ENCODE peak calls at places on chromosomes 16 and 17, in five cellular contexts. A, B, W, H and U are unnamed samples.

GRCh38 chr16:50093607-50094570 is 28.1 kb downstream of the HEATR3 start:
- DNase-seq in A (peak), B (peak), W (no peak), H (no peak), U (peak)

GRCh38 chr17:75998327-75998795 is 2.3 kb upstream of the CDK3 start:
- DNase-seq in A (no peak), B (no peak), W (no peak), H (no peak), U (no peak)

GRCh38 chr16:1772362-1772907 is at the start of gene EME2:
- DNase-seq in A (no peak), B (no peak), W (no peak), H (peak), U (no peak)

GRCh38 chr16:51374346-51374745 is 223.3 kb upstream of the SALL1 start:
- DNase-seq in A (peak), B (peak), W (no peak), H (no peak), U (no peak)

GRCh38 chr16:89351645-89352044 is 134.1 kb downstream of the ZNF778 start:
- DNase-seq in A (no peak), B (no peak), W (no peak), H (no peak), U (no peak)

GRCh38 chr16:17432902-17433576 is 37.7 kb downstream of the XYLT1 start:
- DNase-seq in A (no peak), B (no peak), W (no peak), H (no peak), U (no peak)

GRCh38 chr16:53429221-53429943 is 4.9 kb upstream of the RBL2 start:
- DNase-seq in A (peak), B (peak), W (no peak), H (no peak), U (no peak)

GRCh38 chr17:82171750-82172375 is 40.8 kb downstream of the CCDC57 start:
- DNase-seq in A (no peak), B (no peak), W (no peak), H (no peak), U (no peak)

GRCh38 chr17:40068129-40068581 is 5.4 kb downstream of the THRA start:
- DNase-seq in A (no peak), B (no peak), W (no peak), H (no peak), U (no peak)

GRCh38 chr16:10280262-10281170 is 98.3 kb upstream of the GRIN2A start:
- DNase-seq in A (no peak), B (no peak), W (no peak), H (no peak), U (no peak)

GRCh38 chr17:81591971-81592370 is 39.8 kb upstream of the FAAP100 start:
- DNase-seq in A (no peak), B (no peak), W (no peak), H (no peak), U (no peak)

GRCh38 chr17:58960068-58960467 is 146.6 kb downstream of the TRIM37 start:
- DNase-seq in A (peak), B (peak), W (no peak), H (no peak), U (no peak)

GRCh38 chr17:81722184-81723120 is 10.4 kb downstream of the SLC25A10 start:
- DNase-seq in A (no peak), B (no peak), W (no peak), H (no peak), U (no peak)

GRCh38 chr16:88769617-88770458 is 15.2 kb downstream of the PIEZO1 start:
- DNase-seq in A (no peak), B (peak), W (no peak), H (no peak), U (no peak)

GRCh38 chr17:62995377-62995885 is 29.4 kb downstream of the TANC2 start:
- DNase-seq in A (no peak), B (peak), W (no peak), H (no peak), U (peak)

GRCh38 chr17:43014020-43014615 is 7.5 kb downstream of the IFI35 start:
- DNase-seq in A (no peak), B (no peak), W (no peak), H (no peak), U (no peak)

GRCh38 chr17:40086150-40087044 is 14.0 kb downstream of the NR1D1 start:
- DNase-seq in A (no peak), B (no peak), W (no peak), H (no peak), U (no peak)

GRCh38 chr17:78343433-78344201 is 16.3 kb downstream of the SOCS3 start:
- DNase-seq in A (no peak), B (no peak), W (no peak), H (peak), U (no peak)

GRCh38 chr17:3667366-3668278 is 756 bp downstream of the TAX1BP3 start:
- DNase-seq in A (peak), B (peak), W (no peak), H (no peak), U (no peak)

GRCh38 chr16:1433756-1434155 is 2.9 kb downstream of the PERCC1 start:
- DNase-seq in A (no peak), B (no peak), W (no peak), H (no peak), U (no peak)